ENCODE peak calls at places on chromosomes 4 and X, in five cellular contexts. One of them, this sample, is unnamed.

GRCh38 chr4:73631565-73632226 is 11.5 kb upstream of the RASSF6 start:
- DNase-seq in breast epithelium: no peak
- DNase-seq in psoas muscle: no peak
- DNase-seq in lung: no peak
- DNase-seq in heart right ventricle: no peak
- DNase-seq in this sample: peak

GRCh38 chrX:131762802-131763234 is 218.9 kb downstream of the OR13H1 start:
- DNase-seq in breast epithelium: no peak
- DNase-seq in psoas muscle: no peak
- DNase-seq in lung: peak
- DNase-seq in heart right ventricle: no peak
- DNase-seq in this sample: no peak

GRCh38 chrX:44483965-44484606 is 58.6 kb downstream of the FUNDC1 start:
- DNase-seq in breast epithelium: no peak
- DNase-seq in psoas muscle: no peak
- DNase-seq in lung: no peak
- DNase-seq in heart right ventricle: no peak
- DNase-seq in this sample: no peak

GRCh38 chrX:136691028-136691809 is 43.3 kb downstream of the CD40LG start:
- DNase-seq in breast epithelium: no peak
- DNase-seq in psoas muscle: no peak
- DNase-seq in lung: no peak
- DNase-seq in heart right ventricle: no peak
- DNase-seq in this sample: no peak

GRCh38 chrX:2577844-2578444 is 77.2 kb upstream of the DHRSX start:
- DNase-seq in breast epithelium: no peak
- DNase-seq in psoas muscle: no peak
- DNase-seq in lung: no peak
- DNase-seq in heart right ventricle: no peak
- DNase-seq in this sample: no peak

GRCh38 chr4:124839786-124840390 is 127.4 kb upstream of the ANKRD50 start:
- DNase-seq in breast epithelium: no peak
- DNase-seq in psoas muscle: no peak
- DNase-seq in lung: no peak
- DNase-seq in heart right ventricle: no peak
- DNase-seq in this sample: no peak

GRCh38 chrX:11273544-11273943 is 19.7 kb upstream of the AMELX start:
- DNase-seq in breast epithelium: no peak
- DNase-seq in psoas muscle: no peak
- DNase-seq in lung: no peak
- DNase-seq in heart right ventricle: no peak
- DNase-seq in this sample: no peak

GRCh38 chrX:101485212-101486064 is at the start of gene ARMCX4:
- DNase-seq in breast epithelium: peak
- DNase-seq in psoas muscle: peak
- DNase-seq in lung: no peak
- DNase-seq in heart right ventricle: peak
- DNase-seq in this sample: peak

GRCh38 chrX:83845397-83845796 is 15.5 kb upstream of the CYLC1 start:
- DNase-seq in breast epithelium: no peak
- DNase-seq in psoas muscle: no peak
- DNase-seq in lung: no peak
- DNase-seq in heart right ventricle: no peak
- DNase-seq in this sample: peak

GRCh38 chr4:65600656-65601055 is 69.6 kb downstream of the EPHA5 start:
- DNase-seq in breast epithelium: no peak
- DNase-seq in psoas muscle: no peak
- DNase-seq in lung: no peak
- DNase-seq in heart right ventricle: no peak
- DNase-seq in this sample: no peak

GRCh38 chr4:101357751-101358150 is 10.4 kb upstream of the PPP3CA start:
- DNase-seq in breast epithelium: no peak
- DNase-seq in psoas muscle: no peak
- DNase-seq in lung: no peak
- DNase-seq in heart right ventricle: no peak
- DNase-seq in this sample: no peak
- H3K27ac ChIP-seq in breast epithelium: no peak
- H3K27ac ChIP-seq in psoas muscle: no peak
- H3K27ac ChIP-seq in lung: no peak
- H3K27ac ChIP-seq in heart right ventricle: no peak
- H3K27ac ChIP-seq in this sample: no peak

GRCh38 chr4:675980-676870 is 1.9 kb downstream of the MYL5 start:
- DNase-seq in breast epithelium: no peak
- DNase-seq in psoas muscle: peak
- DNase-seq in lung: no peak
- DNase-seq in heart right ventricle: no peak
- DNase-seq in this sample: no peak

GRCh38 chr4:678765-679481 is 4.6 kb downstream of the MYL5 start:
- DNase-seq in breast epithelium: no peak
- DNase-seq in psoas muscle: peak
- DNase-seq in lung: no peak
- DNase-seq in heart right ventricle: no peak
- DNase-seq in this sample: no peak

GRCh38 chr4:678331-678734 is 4.0 kb downstream of the MYL5 start:
- DNase-seq in breast epithelium: no peak
- DNase-seq in psoas muscle: no peak
- DNase-seq in lung: no peak
- DNase-seq in heart right ventricle: no peak
- DNase-seq in this sample: no peak

GRCh38 chr4:676871-677235 is 2.5 kb downstream of the MYL5 start:
- DNase-seq in breast epithelium: no peak
- DNase-seq in psoas muscle: peak
- DNase-seq in lung: no peak
- DNase-seq in heart right ventricle: no peak
- DNase-seq in this sample: no peak

DNA sequence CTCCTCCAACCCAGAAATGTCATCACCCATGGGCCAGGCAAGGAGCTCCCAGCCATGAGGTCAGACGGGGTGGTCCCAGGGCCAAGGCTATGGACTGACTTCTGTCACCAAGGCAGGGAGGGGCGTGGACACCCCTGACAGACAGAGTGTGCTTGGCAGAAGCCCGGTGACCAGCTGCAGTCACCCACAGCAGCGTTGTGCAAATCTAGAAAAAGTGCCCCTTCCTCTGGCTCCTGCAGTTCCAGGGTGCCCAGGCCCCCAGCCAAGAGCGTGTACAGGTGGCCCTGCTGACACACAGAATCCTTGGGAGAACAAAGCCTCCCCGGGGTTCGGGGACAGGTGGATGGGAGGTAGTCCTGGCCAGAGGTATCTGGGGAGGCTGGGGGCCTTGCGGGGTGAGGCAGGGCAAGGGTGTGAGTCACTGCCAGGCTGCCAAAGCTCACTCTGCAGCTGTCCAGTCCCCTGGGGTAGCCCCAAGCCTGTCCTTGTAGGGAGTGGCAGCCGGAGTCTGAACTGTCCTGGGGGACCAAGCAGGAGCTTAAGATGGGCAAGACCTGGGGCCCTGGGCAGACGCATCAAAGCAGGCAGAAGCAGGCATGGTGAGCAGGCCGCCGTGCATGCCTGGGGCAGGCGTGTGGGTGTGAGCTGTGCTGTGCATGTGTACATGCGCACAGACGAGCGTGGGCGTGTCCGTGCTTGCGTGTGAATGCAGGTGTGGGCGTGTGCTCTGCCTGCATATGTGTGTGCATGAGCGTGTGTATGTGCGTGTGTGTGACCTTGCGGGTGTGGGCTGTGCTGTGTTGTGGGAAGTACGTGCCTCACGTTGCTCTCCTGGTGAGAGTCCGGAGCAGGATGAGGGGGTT is 3.3 kb downstream of the MYL5 start:
- DNase-seq in breast epithelium: no peak
- DNase-seq in psoas muscle: peak
- DNase-seq in lung: no peak
- DNase-seq in heart right ventricle: no peak
- DNase-seq in this sample: peak
- H3K27ac ChIP-seq in breast epithelium: no peak
- H3K27ac ChIP-seq in psoas muscle: peak
- H3K27ac ChIP-seq in lung: no peak
- H3K27ac ChIP-seq in heart right ventricle: no peak
- H3K27ac ChIP-seq in this sample: no peak

GRCh38 chr4:55186700-55187099 is 61.3 kb upstream of the KDR start:
- DNase-seq in breast epithelium: no peak
- DNase-seq in psoas muscle: no peak
- DNase-seq in lung: no peak
- DNase-seq in heart right ventricle: peak
- DNase-seq in this sample: no peak
- H3K27ac ChIP-seq in breast epithelium: no peak
- H3K27ac ChIP-seq in psoas muscle: no peak
- H3K27ac ChIP-seq in lung: no peak
- H3K27ac ChIP-seq in heart right ventricle: no peak
- H3K27ac ChIP-seq in this sample: no peak

GRCh38 chr4:54063224-54063623 is 1.2 kb downstream of the CHIC2 start:
- DNase-seq in breast epithelium: no peak
- DNase-seq in psoas muscle: no peak
- DNase-seq in lung: no peak
- DNase-seq in heart right ventricle: no peak
- DNase-seq in this sample: no peak
- H3K27ac ChIP-seq in breast epithelium: peak
- H3K27ac ChIP-seq in psoas muscle: peak
- H3K27ac ChIP-seq in lung: peak
- H3K27ac ChIP-seq in heart right ventricle: peak
- H3K27ac ChIP-seq in this sample: no peak